ENCODE peak calls at places on chromosome 15, in four cellular contexts. One of them, this sample, is unnamed.

GRCh38 chr15:73882761-73883419 is 9.5 kb downstream of the TBC1D21 start:
- DNase-seq in small intestine: no peak
- DNase-seq in CD4-positive, alpha-beta T cell: no peak
- DNase-seq in left lung: no peak
- DNase-seq in this sample: no peak

GRCh38 chr15:48332642-48333034 is 1.4 kb downstream of the DUT start:
- DNase-seq in CD4-positive, alpha-beta T cell: no peak
- DNase-seq in left lung: no peak
- DNase-seq in small intestine: peak
- DNase-seq in this sample: no peak

GRCh38 chr15:94453227-94453626 is 221.9 kb downstream of the MCTP2 start:
- DNase-seq in CD4-positive, alpha-beta T cell: no peak
- DNase-seq in small intestine: no peak
- DNase-seq in left lung: no peak
- DNase-seq in this sample: no peak

GRCh38 chr15:27176785-27177406 is 205.9 kb downstream of the GABRG3 start:
- DNase-seq in CD4-positive, alpha-beta T cell: no peak
- DNase-seq in small intestine: no peak
- DNase-seq in left lung: no peak
- DNase-seq in this sample: no peak

GRCh38 chr15:98604983-98605382 is 43.4 kb upstream of the IGF1R start:
- DNase-seq in left lung: no peak
- DNase-seq in small intestine: peak
- DNase-seq in CD4-positive, alpha-beta T cell: no peak
- DNase-seq in this sample: no peak

GRCh38 chr15:27967541-27967940 is 131.6 kb downstream of the OCA2 start:
- DNase-seq in small intestine: no peak
- DNase-seq in left lung: no peak
- DNase-seq in CD4-positive, alpha-beta T cell: no peak
- DNase-seq in this sample: no peak

GRCh38 chr15:96860746-96861145 is 530.2 kb downstream of the NR2F2 start:
- DNase-seq in small intestine: no peak
- DNase-seq in left lung: no peak
- DNase-seq in CD4-positive, alpha-beta T cell: no peak
- DNase-seq in this sample: no peak

GRCh38 chr15:60620707-60621106 is 141.8 kb upstream of the ICE2 start:
- DNase-seq in left lung: no peak
- DNase-seq in CD4-positive, alpha-beta T cell: no peak
- DNase-seq in small intestine: no peak
- DNase-seq in this sample: no peak

GRCh38 chr15:39453500-39454073 is 127.3 kb upstream of the THBS1 start:
- DNase-seq in left lung: no peak
- DNase-seq in small intestine: no peak
- DNase-seq in CD4-positive, alpha-beta T cell: no peak
- DNase-seq in this sample: no peak

GRCh38 chr15:80697316-80697715 is 2.2 kb downstream of the ABHD17C start:
- DNase-seq in CD4-positive, alpha-beta T cell: no peak
- DNase-seq in left lung: no peak
- DNase-seq in small intestine: peak
- DNase-seq in this sample: no peak

GRCh38 chr15:31525988-31526665 is 199.5 kb downstream of the KLF13 start:
- DNase-seq in small intestine: no peak
- DNase-seq in CD4-positive, alpha-beta T cell: no peak
- DNase-seq in left lung: peak
- DNase-seq in this sample: no peak

GRCh38 chr15:55916666-55917409 is 76.6 kb downstream of the NEDD4 start:
- DNase-seq in CD4-positive, alpha-beta T cell: no peak
- DNase-seq in left lung: no peak
- DNase-seq in small intestine: no peak
- DNase-seq in this sample: no peak

GRCh38 chr15:95770191-95770590 is 560.3 kb upstream of the NR2F2 start:
- DNase-seq in left lung: no peak
- DNase-seq in CD4-positive, alpha-beta T cell: no peak
- DNase-seq in small intestine: no peak
- DNase-seq in this sample: no peak

GRCh38 chr15:78082106-78082742 is 4.7 kb upstream of the TBC1D2B start:
- DNase-seq in left lung: no peak
- DNase-seq in CD4-positive, alpha-beta T cell: no peak
- DNase-seq in small intestine: no peak
- DNase-seq in this sample: no peak

GRCh38 chr15:55897560-55898336 is 95.7 kb downstream of the NEDD4 start:
- DNase-seq in CD4-positive, alpha-beta T cell: no peak
- DNase-seq in left lung: no peak
- DNase-seq in small intestine: peak
- DNase-seq in this sample: no peak

GRCh38 chr15:68816795-68817303 is 3.8 kb downstream of the ANP32A start:
- DNase-seq in left lung: no peak
- DNase-seq in CD4-positive, alpha-beta T cell: no peak
- DNase-seq in small intestine: peak
- DNase-seq in this sample: no peak

GRCh38 chr15:90264649-90265048 is 823 bp upstream of the NGRN start:
- DNase-seq in left lung: no peak
- DNase-seq in small intestine: peak
- DNase-seq in CD4-positive, alpha-beta T cell: no peak
- DNase-seq in this sample: no peak

This sample was measured in CD8-positive, alpha-beta memory T cell.